ENCODE peak calls at places on chromosomes 6 and 20, in ten cellular contexts. O is mesothelial cell of epicardium, D is AG04449, J is cardiac muscle cell, I is glutamatergic neuron, F is GM10248, S is AG09319, Z is IMR-90, L is A549, M is MCF 10A. A is an unnamed sample.

GRCh38 chr6:134175532-134176282 is 123.3 kb upstream of the SLC2A12 start:
- DNase-seq in J (peak; percentile 69), I (peak; percentile 73), F (peak; percentile 37), L (peak; percentile 70), D (no peak), S (no peak), O (no peak), Z (peak; percentile 78), M (peak; percentile 79), A (no peak)

GRCh38 chr6:42610416-42610815 is 46.6 kb downstream of the UBR2 start:
- DNase-seq in O (no peak), F (peak; percentile 32), I (no peak), J (no peak), M (no peak), Z (no peak), S (no peak), L (no peak), D (no peak), A (no peak)

GRCh38 chr6:7312616-7313504 is at the start of gene SSR1:
- DNase-seq in M (peak; percentile 96), F (peak; percentile 100), Z (peak; percentile 95), I (peak; percentile 99), D (peak; percentile 63), S (peak; percentile 90), O (peak; percentile 97), L (peak; percentile 93), J (peak; percentile 99), A (peak; percentile 89)

GRCh38 chr20:16821211-16822089 is 73.3 kb downstream of the OTOR start:
- DNase-seq in Z (peak; percentile 29), M (peak; percentile 57), J (peak; percentile 60), D (no peak), I (peak; percentile 32), L (peak; percentile 65), F (peak; percentile 38), O (no peak), S (no peak), A (no peak)

GRCh38 chr20:41314386-41314785 is 3.1 kb downstream of the ZHX3 start:
- DNase-seq in D (no peak), L (no peak), J (no peak), Z (no peak), F (no peak), S (no peak), I (no peak), M (no peak), O (no peak), A (no peak)

GRCh38 chr6:30591008-30591407 is 19.8 kb downstream of the ABCF1 start:
- DNase-seq in F (no peak), L (no peak), D (no peak), J (no peak), M (no peak), Z (peak; percentile 72), S (no peak), I (no peak), O (peak; percentile 51), A (no peak)

GRCh38 chr20:35568645-35569044 is 26.8 kb downstream of the ERGIC3 start:
- DNase-seq in L (peak; percentile 46), F (no peak), I (no peak), Z (no peak), D (no peak), J (no peak), O (no peak), M (peak; percentile 31), S (no peak), A (no peak)

GRCh38 chr20:45850926-45851325 is 6.3 kb downstream of the ACOT8 start:
- DNase-seq in J (peak; percentile 33), S (no peak), M (no peak), Z (no peak), L (no peak), I (no peak), F (no peak), O (no peak), D (no peak), A (no peak)

GRCh38 chr20:9408422-9409300 is 105.7 kb upstream of the LAMP5 start:
- DNase-seq in O (no peak), D (peak; percentile 34), S (no peak), L (no peak), J (no peak), F (no peak), M (peak; percentile 15), Z (peak; percentile 75), I (no peak), A (no peak)

GRCh38 chr6:38350882-38351281 is 288.8 kb downstream of the BTBD9 start:
- DNase-seq in M (no peak), S (no peak), I (no peak), O (no peak), L (no peak), D (peak; percentile 80), F (no peak), Z (peak; percentile 74), J (no peak), A (no peak)

GRCh38 chr20:63095718-63096654 is 89.2 kb upstream of the BHLHE23 start:
- DNase-seq in O (no peak), S (no peak), J (no peak), M (no peak), L (no peak), I (peak; percentile 10), D (no peak), F (no peak), Z (no peak), A (no peak)

GRCh38 chr6:120478650-120479049 is 855.6 kb downstream of the TBC1D32 start:
- DNase-seq in I (no peak), M (no peak), D (no peak), L (no peak), Z (no peak), S (no peak), J (no peak), O (no peak), F (no peak), A (no peak)

GRCh38 chr6:54801669-54802068 is 44.9 kb upstream of the FAM83B start:
- DNase-seq in L (peak; percentile 6), O (no peak), S (peak; percentile 34), J (no peak), M (peak; percentile 81), D (peak; percentile 58), F (no peak), I (no peak), Z (peak; percentile 93), A (no peak)

GRCh38 chr6:121522265-121522664 is 86.8 kb downstream of the GJA1 start:
- DNase-seq in L (peak; percentile 77), D (peak; percentile 93), Z (peak; percentile 96), O (no peak), M (peak; percentile 65), J (no peak), F (no peak), S (peak; percentile 46), I (no peak), A (no peak)

GRCh38 chr6:44977406-44977740 is 350.8 kb upstream of the RUNX2 start:
- DNase-seq in I (no peak), F (no peak), S (no peak), Z (no peak), O (no peak), M (no peak), L (no peak), J (no peak), D (no peak), A (no peak)
- TF ChIP-seq CTCF in I (no peak), F (no peak), S (no peak), Z (no peak), O (no peak), M (no peak), L (no peak), J (no peak), D (no peak), A (no peak)

DNA sequence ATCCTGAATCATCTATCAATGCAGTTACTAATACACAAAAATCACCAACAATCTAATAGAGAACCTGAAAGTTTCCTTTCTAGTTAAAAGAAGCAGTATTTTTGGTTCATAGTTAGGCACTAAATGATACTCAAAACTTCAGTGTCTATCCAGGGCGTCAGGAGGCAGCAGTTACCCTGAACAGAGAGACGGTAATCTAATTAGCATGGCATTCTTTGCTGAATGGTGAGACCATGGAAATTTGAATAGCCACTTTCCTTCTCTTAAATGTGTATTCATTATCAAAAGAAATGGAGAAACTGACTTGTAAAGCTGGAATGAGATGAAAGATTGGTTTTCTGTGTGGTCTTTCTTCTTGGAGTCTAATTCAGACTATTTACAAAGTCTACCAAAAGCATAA is 146.6 kb upstream of the BMP5 start:
- DNase-seq in I (no peak), O (no peak), J (no peak), S (no peak), F (no peak), M (no peak), L (no peak), D (no peak), Z (no peak), A (no peak)
- TF ChIP-seq CTCF in I (no peak), O (no peak), J (peak; percentile 23), S (peak; percentile 30), F (no peak), M (no peak), L (no peak), D (no peak), Z (peak; percentile 14), A (no peak)

GRCh38 chr20:1473244-1473635 is 6.6 kb upstream of the NSFL1C start:
- DNase-seq in Z (no peak), F (no peak), J (no peak), D (no peak), S (no peak), L (no peak), O (no peak), M (no peak), I (no peak), A (no peak)

GRCh38 chr20:1473821-1474220 is 7.2 kb upstream of the NSFL1C start:
- DNase-seq in D (no peak), S (no peak), F (no peak), M (no peak), L (no peak), I (no peak), O (no peak), J (no peak), Z (no peak), A (no peak)

GRCh38 chr20:1472556-1473243 is 6.1 kb upstream of the NSFL1C start:
- DNase-seq in D (no peak), F (no peak), Z (no peak), L (no peak), I (no peak), M (no peak), J (no peak), S (no peak), O (no peak), A (no peak)

GRCh38 chr20:1474325-1474724 is 7.7 kb upstream of the NSFL1C start:
- DNase-seq in O (no peak), M (no peak), D (no peak), F (no peak), I (no peak), Z (no peak), J (no peak), S (no peak), L (no peak), A (no peak)

GRCh38 chr20:1474817-1475603 is 8.4 kb upstream of the NSFL1C start:
- DNase-seq in S (no peak), D (no peak), L (peak; percentile 38), Z (no peak), I (no peak), J (peak; percentile 33), M (peak; percentile 92), F (no peak), O (no peak), A (no peak)
- TF ChIP-seq CTCF in S (no peak), D (no peak), L (peak; percentile 39), Z (peak; percentile 3), I (no peak), J (no peak), M (no peak), F (peak; percentile 10), O (no peak), A (no peak)

DNA sequence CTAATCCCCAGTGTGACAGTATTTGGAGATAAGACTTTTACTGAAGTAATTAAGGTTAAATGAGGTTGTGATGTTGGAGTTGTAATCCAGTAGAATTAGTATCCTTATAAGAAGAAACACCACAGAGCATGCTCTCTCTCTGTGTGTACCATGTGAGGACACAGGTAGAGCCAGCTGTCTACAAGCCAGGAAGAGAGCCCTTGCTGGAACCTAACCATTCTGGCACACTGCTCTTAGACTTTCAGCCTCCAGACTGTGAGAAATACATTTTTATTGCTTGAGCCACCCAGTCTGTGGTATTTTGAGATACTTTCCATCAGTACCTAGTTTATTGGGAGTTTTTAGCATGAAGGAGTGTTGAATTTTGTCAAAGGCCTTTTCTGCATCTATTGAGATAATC is 110.2 kb downstream of the PHF3 start:
- DNase-seq in I (no peak), S (no peak), F (no peak), L (no peak), D (no peak), O (no peak), J (no peak), Z (no peak), M (no peak), A (no peak)
- TF ChIP-seq CTCF in I (no peak), S (no peak), F (no peak), L (no peak), D (no peak), O (no peak), J (no peak), Z (no peak), M (no peak), A (no peak)